ENCODE peak calls at places on chromosome 1, in nine cellular contexts. W is cardiac fibroblast, Z is DND-41, V is right lobe of liver, B is GM20000, L is fibroblast of villous mesenchyme, O is foreskin fibroblast, E is tibial artery, K is PC-3. D is an unnamed sample.

GRCh38 chr1:30111431-30111830 is 612.0 kb downstream of the MATN1 start:
- DNase-seq in W (peak), Z (peak), V (no peak), B (peak), L (peak), O (peak), E (no peak), K (peak), D (peak)

GRCh38 chr1:189596197-189596596 is 881.5 kb downstream of the BRINP3 start:
- DNase-seq in W (no peak), Z (no peak), V (no peak), B (no peak), L (no peak), O (no peak), E (no peak), K (no peak), D (no peak)

GRCh38 chr1:164637461-164638375 is 78.7 kb downstream of the PBX1 start:
- DNase-seq in W (peak), Z (no peak), V (no peak), B (no peak), L (peak), O (peak), E (peak), K (peak), D (no peak)

GRCh38 chr1:60483471-60483870 is 409.9 kb upstream of the C1orf87 start:
- DNase-seq in W (no peak), Z (no peak), V (no peak), B (no peak), L (no peak), O (no peak), E (no peak), K (no peak), D (no peak)

GRCh38 chr1:41282679-41283317 is 40.7 kb upstream of the SCMH1 start:
- DNase-seq in W (peak), Z (peak), V (peak), B (peak), L (peak), O (no peak), E (no peak), K (peak), D (peak)

GRCh38 chr1:18481190-18481920 is 625 bp downstream of the KLHDC7A start:
- DNase-seq in W (no peak), Z (no peak), V (peak), B (no peak), L (no peak), O (no peak), E (no peak), K (no peak), D (peak)

GRCh38 chr1:88407248-88407647 is 276.8 kb upstream of the PKN2 start:
- DNase-seq in W (no peak), Z (no peak), V (no peak), B (no peak), L (no peak), O (no peak), E (no peak), K (no peak), D (no peak)

GRCh38 chr1:13749543-13750307 is 49.7 kb downstream of the PRDM2 start:
- DNase-seq in W (peak), Z (peak), V (peak), B (no peak), L (peak), O (peak), E (peak), K (peak), D (peak)

GRCh38 chr1:183590225-183591191 is at the start of gene NCF2:
- DNase-seq in W (peak), Z (no peak), V (no peak), B (peak), L (no peak), O (no peak), E (no peak), K (no peak), D (peak)

GRCh38 chr1:167136191-167136614 is 42.3 kb downstream of the STYXL2 start:
- DNase-seq in W (peak), Z (no peak), V (no peak), B (no peak), L (peak), O (peak), E (peak), K (peak), D (no peak)

GRCh38 chr1:47175227-47175934 is 14.5 kb downstream of the PDZK1IP1 start:
- DNase-seq in W (peak), Z (peak), V (no peak), B (peak), L (peak), O (peak), E (peak), K (peak), D (peak)

GRCh38 chr1:28518745-28519341 is 13.0 kb downstream of the RCC1 start:
- DNase-seq in W (peak), Z (peak), V (no peak), B (peak), L (no peak), O (no peak), E (no peak), K (peak), D (peak)

GRCh38 chr1:107575226-107575625 is 389.8 kb downstream of the VAV3 start:
- DNase-seq in W (no peak), Z (no peak), V (no peak), B (no peak), L (no peak), O (no peak), E (no peak), K (peak), D (no peak)

GRCh38 chr1:232221790-232222499 is 408.0 kb downstream of the SIPA1L2 start:
- DNase-seq in W (peak), Z (no peak), V (no peak), B (no peak), L (peak), O (peak), E (no peak), K (peak), D (no peak)

GRCh38 chr1:37323486-37324377 is 150.6 kb upstream of the ZC3H12A start:
- DNase-seq in W (peak), Z (peak), V (no peak), B (peak), L (peak), O (peak), E (no peak), K (peak), D (peak)

GRCh38 chr1:72371259-72372035 is 89.1 kb upstream of the NEGR1 start:
- DNase-seq in W (no peak), Z (no peak), V (no peak), B (no peak), L (no peak), O (no peak), E (peak), K (peak), D (no peak)
- TF ChIP-seq CTCF in W (peak), Z (no peak), V (no peak), B (no peak), L (no peak), O (no peak), E (no peak), K (peak), D (no peak)

DNA sequence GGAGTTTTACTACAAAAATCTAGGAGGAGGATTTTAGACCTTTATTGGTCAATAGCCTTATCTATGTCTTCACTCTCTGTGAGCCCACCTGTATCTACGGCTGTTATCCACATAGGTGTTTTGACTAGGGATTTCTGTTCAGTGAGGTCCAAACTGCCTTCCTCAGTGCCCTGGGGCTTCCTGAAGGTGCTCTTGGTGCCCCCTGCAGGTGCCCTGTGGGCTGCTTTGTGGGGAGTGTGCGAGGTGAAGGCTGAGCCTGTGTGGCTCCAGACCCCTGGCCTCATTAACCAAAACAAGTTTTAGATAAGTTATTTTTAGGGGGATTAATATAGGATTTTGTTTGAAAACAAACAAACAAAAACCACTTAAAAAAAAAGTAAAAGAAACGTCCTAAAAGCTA is 122.5 kb downstream of the KIF26B start:
- DNase-seq in W (no peak), Z (peak), V (no peak), B (no peak), L (no peak), O (no peak), E (no peak), K (peak), D (peak)
- TF ChIP-seq CTCF in W (no peak), Z (peak), V (peak), B (peak), L (no peak), O (no peak), E (no peak), K (peak), D (peak)

DNA sequence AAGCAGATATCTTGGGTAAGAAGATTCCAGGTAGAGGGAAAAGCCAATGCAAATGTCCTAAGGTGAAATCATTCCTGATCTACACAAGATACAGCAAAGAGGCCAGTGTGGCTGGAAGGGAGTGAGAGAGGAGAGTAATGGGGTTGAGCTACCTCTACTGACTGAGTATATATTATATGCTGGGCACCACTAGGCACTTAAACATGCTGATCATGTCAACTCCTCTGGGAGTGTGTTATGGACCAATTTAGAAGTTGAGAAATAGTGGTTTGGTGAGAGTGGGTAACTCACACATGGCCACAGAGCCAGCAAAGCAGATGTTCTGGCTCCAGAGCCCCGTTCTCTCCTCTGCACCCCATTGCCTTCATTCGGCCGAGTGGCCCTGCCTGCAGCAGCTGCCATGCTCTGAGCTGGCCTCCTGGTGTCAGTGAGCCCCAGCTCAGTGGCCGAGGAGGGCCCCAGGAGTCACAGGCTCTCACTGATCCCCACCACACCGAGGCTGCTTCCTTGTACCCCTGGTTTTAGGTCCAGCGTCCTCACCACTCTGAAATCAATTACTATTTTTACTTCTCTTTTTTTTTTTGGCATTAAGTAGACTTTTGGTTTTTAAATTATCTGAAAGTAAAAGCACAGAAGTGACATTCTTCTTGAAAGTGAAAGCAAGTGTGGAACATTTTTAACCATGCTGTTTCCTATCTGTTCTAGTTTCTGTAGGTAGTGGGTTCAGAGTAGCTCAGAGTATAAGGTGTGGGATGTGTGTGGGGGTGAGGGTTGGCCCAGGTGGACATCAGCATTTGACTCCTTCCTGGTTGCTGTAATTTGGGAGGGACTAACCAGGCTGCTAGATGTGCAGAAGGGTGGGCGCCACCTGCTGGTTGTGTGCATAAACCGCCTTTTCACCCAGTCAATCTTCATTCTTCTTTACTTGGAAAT is 45.8 kb upstream of the CRNN start:
- DNase-seq in W (peak), Z (peak), V (peak), B (peak), L (peak), O (peak), E (peak), K (peak), D (peak)
- TF ChIP-seq CTCF in W (peak), Z (peak), V (peak), B (peak), L (peak), O (peak), E (peak), K (peak), D (peak)

GRCh38 chr1:6635910-6636760 is 11.5 kb downstream of the THAP3 start:
- DNase-seq in W (no peak), Z (no peak), V (no peak), B (no peak), L (no peak), O (peak), E (no peak), K (no peak), D (no peak)
- TF ChIP-seq CTCF in W (no peak), Z (peak), V (no peak), B (no peak), L (no peak), O (no peak), E (no peak), K (no peak), D (no peak)

GRCh38 chr1:39533442-39533841 is 42.0 kb downstream of the BMP8A start:
- DNase-seq in W (no peak), Z (no peak), V (no peak), B (no peak), L (no peak), O (no peak), E (no peak), K (no peak), D (no peak)
- TF ChIP-seq CTCF in W (no peak), Z (no peak), V (no peak), B (no peak), L (no peak), O (no peak), E (no peak), K (no peak), D (no peak)

DNA sequence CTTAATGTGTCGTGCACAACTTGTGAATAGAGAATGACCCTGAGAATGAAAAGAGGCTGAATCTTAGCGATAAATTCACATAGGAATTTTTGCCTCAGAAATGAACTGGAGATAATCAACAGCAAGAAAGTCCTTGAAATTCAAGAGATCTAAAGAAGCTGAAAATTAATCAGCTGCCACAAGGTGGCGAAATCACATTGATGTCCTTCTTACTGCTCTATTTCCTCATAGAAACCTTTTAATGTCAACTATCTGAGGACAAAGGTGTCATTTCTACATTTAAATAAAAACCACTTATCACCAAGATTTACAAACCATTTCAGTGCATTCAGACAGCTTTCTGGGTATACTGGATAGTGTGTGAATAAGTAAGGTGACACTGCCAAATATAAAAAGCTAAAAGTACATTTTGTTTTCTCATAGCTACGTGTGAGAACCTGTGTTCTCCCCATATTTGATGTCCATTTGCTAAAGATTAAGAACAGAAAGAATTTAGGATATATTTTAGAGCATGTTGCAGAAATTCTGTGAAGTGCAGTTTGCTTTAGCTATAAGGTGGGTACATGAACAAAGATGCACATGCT is 485.3 kb upstream of the PTBP2 start:
- DNase-seq in W (peak), Z (peak), V (no peak), B (peak), L (peak), O (peak), E (no peak), K (peak), D (peak)
- TF ChIP-seq CTCF in W (peak), Z (peak), V (peak), B (peak), L (peak), O (peak), E (peak), K (peak), D (peak)

DNA sequence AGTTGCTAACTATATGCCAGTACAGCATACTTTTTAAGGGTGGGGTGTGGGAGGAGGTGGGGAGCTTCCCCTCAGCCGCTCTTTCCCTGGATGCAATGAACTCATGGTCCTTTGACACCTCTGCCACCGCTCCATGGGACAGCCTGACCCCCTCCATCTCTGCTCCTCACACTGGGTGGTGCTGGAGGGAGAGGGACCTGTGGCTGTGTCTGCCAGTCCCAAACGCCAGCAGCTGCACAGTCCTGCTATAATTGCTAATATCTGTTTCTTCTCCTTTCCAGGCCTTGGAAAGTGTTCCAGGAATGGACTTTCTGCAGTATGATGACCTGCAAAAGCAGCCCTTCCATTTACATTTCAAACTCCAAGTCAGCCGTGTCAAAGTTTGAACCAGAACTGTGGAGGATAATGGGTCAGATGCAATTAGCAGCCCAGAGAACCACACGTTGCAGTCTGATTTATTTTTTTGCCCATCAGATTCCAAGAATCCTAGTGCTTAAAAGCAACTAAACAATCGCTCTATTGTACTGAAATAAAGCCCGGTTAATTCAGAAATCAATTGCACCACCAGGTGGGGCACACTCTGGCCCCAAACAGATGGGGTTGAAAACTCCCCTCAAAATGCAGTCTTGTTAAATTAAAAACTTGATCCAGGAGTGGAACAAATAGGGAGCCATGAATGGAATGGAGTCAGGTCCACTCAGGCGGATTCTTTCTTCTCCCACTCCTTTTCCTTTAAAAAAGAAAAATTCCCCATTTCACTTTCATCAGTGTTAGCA is 160.6 kb upstream of the LMO4 start:
- DNase-seq in W (no peak), Z (no peak), V (no peak), B (no peak), L (no peak), O (no peak), E (no peak), K (no peak), D (no peak)
- TF ChIP-seq CTCF in W (no peak), Z (no peak), V (no peak), B (no peak), L (no peak), O (no peak), E (no peak), K (peak), D (peak)

DNA sequence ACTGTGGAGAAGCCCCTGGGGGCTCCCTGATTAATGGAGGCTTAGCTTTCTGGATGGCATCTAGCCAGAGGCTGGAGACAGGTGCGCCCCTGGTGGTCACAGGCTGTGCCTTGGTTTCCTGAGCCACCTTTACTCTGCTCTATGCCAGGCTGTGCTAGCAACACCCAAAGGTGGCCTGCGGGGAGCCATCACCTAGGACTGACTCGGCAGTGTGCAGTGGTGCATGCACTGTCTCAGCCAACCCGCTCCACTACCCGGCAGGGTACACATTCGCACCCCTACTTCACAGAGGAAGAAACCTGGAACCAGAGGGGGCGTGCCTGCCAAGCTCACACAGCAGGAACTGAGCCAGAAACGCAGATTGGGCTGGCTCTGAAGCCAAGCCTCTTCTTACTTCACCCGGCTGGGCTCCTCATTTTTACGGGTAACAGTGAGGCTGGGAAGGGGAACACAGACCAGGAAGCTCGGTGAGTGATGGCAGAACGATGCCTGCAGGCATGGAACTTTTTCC is 24.8 kb downstream of the PCSK9 start:
- DNase-seq in W (peak), Z (no peak), V (no peak), B (peak), L (peak), O (no peak), E (no peak), K (no peak), D (peak)
- TF ChIP-seq CTCF in W (peak), Z (peak), V (no peak), B (peak), L (no peak), O (peak), E (no peak), K (peak), D (peak)

DNA sequence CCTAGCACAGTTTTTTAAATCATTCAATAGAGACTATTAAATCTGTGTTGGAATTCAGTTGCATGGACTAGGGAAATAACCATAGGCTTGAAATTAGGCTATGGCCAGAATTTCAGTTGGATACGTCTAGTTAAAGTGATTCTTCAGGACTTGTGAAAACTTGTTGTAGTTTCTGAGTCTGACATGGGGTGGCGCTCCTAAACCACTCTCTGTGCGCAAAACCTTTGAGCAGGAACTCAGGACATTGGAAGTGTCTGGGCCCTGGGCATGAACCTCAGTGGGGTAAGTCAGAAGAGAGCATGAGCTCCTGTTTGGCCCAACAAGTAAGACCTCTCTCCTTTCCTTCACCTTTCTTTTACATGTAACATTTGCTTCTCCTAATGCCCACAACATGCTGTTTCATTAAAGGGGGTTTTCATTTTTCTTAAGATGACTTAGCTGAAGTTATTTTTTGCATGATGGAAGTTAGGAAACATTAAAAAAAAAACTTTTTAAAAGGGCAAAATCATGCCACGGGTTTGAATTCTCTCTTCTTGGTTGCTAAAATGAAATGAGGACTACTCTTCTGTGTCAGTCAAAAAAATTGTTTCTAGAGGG is 17.1 kb upstream of the CCDC190 start:
- DNase-seq in W (peak), Z (peak), V (no peak), B (peak), L (peak), O (peak), E (peak), K (peak), D (peak)
- TF ChIP-seq CTCF in W (peak), Z (peak), V (peak), B (peak), L (peak), O (peak), E (peak), K (peak), D (peak)

D was measured in OCI-LY7.